ENCODE peak calls at places on chromosome 22, in four cellular contexts. Z is HepG2, K is K562, T is A549. C is an unnamed sample.

GRCh38 chr22:46171940-46172339 is 21.6 kb downstream of the PPARA start:
- DNase-seq in T (no peak), K (no peak), Z (no peak), C (peak)

GRCh38 chr22:23218867-23219251 is 38.5 kb downstream of the BCR start:
- DNase-seq in K (no peak), T (no peak), Z (peak), C (peak)

GRCh38 chr22:27990451-27990840 is 71.4 kb upstream of the PITPNB start:
- DNase-seq in T (no peak), Z (no peak), K (no peak), C (no peak)

GRCh38 chr22:49101225-49101624 is 726.4 kb downstream of the BRD1 start:
- DNase-seq in Z (no peak), K (no peak), T (no peak), C (no peak)

GRCh38 chr22:35517769-35518530 is 22.7 kb upstream of the RASD2 start:
- DNase-seq in T (no peak), Z (no peak), K (no peak), C (no peak)

GRCh38 chr22:39212721-39213376 is 31.9 kb downstream of the PDGFB start:
- DNase-seq in Z (peak), T (peak), K (peak), C (no peak)

GRCh38 chr22:27844256-27844655 is 42.7 kb upstream of the MN1 start:
- DNase-seq in Z (no peak), T (no peak), K (no peak), C (no peak)

GRCh38 chr22:48717883-48718817 is 1109.5 kb downstream of the BRD1 start:
- DNase-seq in Z (no peak), T (no peak), K (no peak), C (no peak)

GRCh38 chr22:35622132-35622913 is 5.2 kb upstream of the MB start:
- DNase-seq in Z (no peak), K (no peak), T (no peak), C (no peak)

GRCh38 chr22:46055176-46055850 is 78.4 kb upstream of the WNT7B start:
- DNase-seq in T (no peak), Z (no peak), K (no peak), C (no peak)

GRCh38 chr22:46029574-46030200 is 52.7 kb upstream of the WNT7B start:
- DNase-seq in K (no peak), Z (no peak), T (no peak), C (no peak)

GRCh38 chr22:30826670-30827355 is 132.1 kb downstream of the OSBP2 start:
- DNase-seq in Z (no peak), T (no peak), K (no peak), C (no peak)

GRCh38 chr22:27405672-27406388 is 395.7 kb downstream of the MN1 start:
- DNase-seq in T (peak), Z (peak), K (peak), C (peak)

GRCh38 chr22:31646186-31647019 is 15.6 kb downstream of the PISD start:
- DNase-seq in Z (peak), T (peak), K (no peak), C (peak)

GRCh38 chr22:35708453-35708852 is 9.2 kb upstream of the APOL5 start:
- DNase-seq in T (no peak), Z (no peak), K (no peak), C (peak)

GRCh38 chr22:48594016-48594756 is 1233.5 kb downstream of the BRD1 start:
- DNase-seq in Z (no peak), K (no peak), T (no peak), C (no peak)

GRCh38 chr22:16953206-16954059 is 54.6 kb downstream of the GAB4 start:
- DNase-seq in T (no peak), K (no peak), Z (no peak), C (no peak)

GRCh38 chr22:49185312-49185969 is 642.2 kb downstream of the BRD1 start:
- DNase-seq in Z (peak), T (no peak), K (no peak), C (no peak)

GRCh38 chr22:22583030-22583429 is 24.0 kb upstream of the PRAME start:
- DNase-seq in Z (no peak), K (no peak), T (no peak), C (no peak)

GRCh38 chr22:46094676-46095075 is 55.6 kb upstream of the PPARA start:
- DNase-seq in K (no peak), T (no peak), Z (no peak), C (no peak)

GRCh38 chr22:36221799-36222751 is 17.3 kb downstream of the APOL2 start:
- DNase-seq in T (peak), Z (peak), K (peak), C (no peak)

GRCh38 chr22:23767673-23768548 is at the start of gene CHCHD10:
- DNase-seq in Z (peak), T (peak), K (peak), C (peak)

GRCh38 chr22:25475554-25476022 is 88.9 kb upstream of the GRK3 start:
- DNase-seq in K (no peak), T (no peak), Z (no peak), C (peak)

GRCh38 chr22:17213976-17214375 is 5.3 kb downstream of the ADA2 start:
- DNase-seq in T (no peak), K (peak), Z (peak), C (peak)

GRCh38 chr22:36505998-36506635 is 723 bp downstream of the FOXRED2 start:
- DNase-seq in T (no peak), K (no peak), Z (no peak), C (no peak)

GRCh38 chr22:35317680-35318290 is 18.1 kb downstream of the TOM1 start:
- DNase-seq in Z (no peak), K (no peak), T (no peak), C (no peak)

GRCh38 chr22:45296628-45297297 is 12.0 kb downstream of the UPK3A start:
- DNase-seq in Z (no peak), T (no peak), K (no peak), C (no peak)

GRCh38 chr22:46047841-46048595 is 71.1 kb upstream of the WNT7B start:
- DNase-seq in Z (no peak), T (no peak), K (no peak), C (no peak)

GRCh38 chr22:18056161-18056666 is 21.6 kb upstream of the PEX26 start:
- DNase-seq in T (no peak), Z (peak), K (no peak), C (peak)

GRCh38 chr22:36368359-36368983 is 19.3 kb downstream of the MYH9 start:
- DNase-seq in T (no peak), K (peak), Z (peak), C (peak)

GRCh38 chr22:26585104-26585790 is 4.7 kb downstream of the TPST2 start:
- DNase-seq in T (no peak), K (no peak), Z (no peak), C (peak)

GRCh38 chr22:37345863-37346514 is 63.7 kb downstream of the CYTH4 start:
- DNase-seq in K (no peak), T (no peak), Z (no peak), C (peak)

DNA sequence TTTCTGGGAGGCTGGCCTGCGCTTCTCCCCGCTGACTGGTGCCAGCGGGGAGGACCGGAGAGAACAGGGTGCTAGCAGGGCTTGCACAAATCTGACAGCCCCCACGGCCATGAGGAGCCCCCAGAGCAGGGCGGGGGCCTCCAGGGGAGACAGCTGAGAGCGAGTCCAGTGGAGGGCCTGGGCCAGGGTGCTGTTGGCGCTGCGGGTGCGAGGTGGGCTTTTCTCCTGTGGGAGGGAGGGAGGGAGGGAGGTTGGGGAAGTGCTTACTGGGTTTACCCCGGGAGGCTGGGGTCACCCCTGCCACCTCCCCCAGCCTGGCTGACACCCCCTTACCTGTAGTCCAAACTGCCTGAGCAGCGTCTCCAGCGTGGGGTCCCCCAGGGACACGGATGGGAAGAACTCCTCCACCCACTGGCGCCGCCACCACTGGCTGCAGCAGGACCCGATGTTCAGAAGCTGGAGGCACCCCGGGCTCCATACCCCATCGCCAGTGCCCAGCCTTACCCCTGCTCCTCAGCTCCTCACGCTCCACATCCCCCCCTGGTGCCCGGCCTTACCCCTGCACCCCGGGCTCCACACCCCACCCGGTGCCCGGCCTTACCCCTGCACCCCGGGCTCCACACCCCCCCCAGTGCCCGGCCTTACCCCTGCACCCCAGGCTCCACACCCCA is 3.9 kb downstream of the LMF2 start:
- DNase-seq in K (no peak), Z (no peak), T (no peak), C (no peak)
- TF ChIP-seq MAZ in K (no peak), Z (no peak), T (no peak), C (no peak)

GRCh38 chr22:40567106-40567505 is 69.4 kb downstream of the MRTFA start:
- DNase-seq in Z (no peak), K (no peak), T (no peak), C (peak)
- TF ChIP-seq MAZ in Z (no peak), K (no peak), T (no peak), C (no peak)

GRCh38 chr22:42184852-42185251 is 54.2 kb upstream of the CYP2D6 start:
- DNase-seq in Z (no peak), K (peak), T (no peak), C (no peak)
- TF ChIP-seq MAZ in Z (no peak), K (no peak), T (no peak), C (no peak)

GRCh38 chr22:29375436-29376076 is 12.8 kb downstream of the AP1B1 start:
- DNase-seq in T (no peak), Z (no peak), K (no peak), C (peak)
- TF ChIP-seq MAZ in T (no peak), Z (no peak), K (no peak), C (no peak)

DNA sequence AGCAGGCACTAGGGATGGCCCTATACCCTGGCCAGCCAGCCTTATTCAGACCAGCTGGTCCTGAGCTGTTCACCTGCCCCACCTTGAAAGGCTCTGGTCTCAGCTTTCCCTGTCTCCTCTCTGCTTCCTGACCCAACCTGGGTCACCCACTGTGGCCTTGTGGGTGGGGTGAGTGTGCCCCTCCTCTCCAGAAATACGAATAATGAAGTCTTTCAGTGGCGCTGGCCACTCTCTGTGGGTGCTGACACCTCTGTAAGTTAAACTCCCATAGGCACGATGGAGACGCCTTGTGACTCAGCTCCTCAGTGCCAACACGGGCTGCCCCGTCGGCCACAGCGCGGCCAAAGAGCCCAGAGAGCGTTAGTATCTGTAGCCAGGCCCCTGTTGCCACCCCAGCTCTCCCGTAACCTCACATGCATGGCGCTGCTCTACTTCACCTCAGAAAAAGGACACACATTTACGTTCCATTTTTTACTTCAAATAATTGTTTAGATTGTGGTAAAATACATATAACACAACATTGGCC is 74.6 kb upstream of the SEPTIN5 start:
- DNase-seq in K (no peak), Z (no peak), T (no peak), C (no peak)
- TF ChIP-seq MAZ in K (no peak), Z (no peak), T (no peak), C (no peak)

DNA sequence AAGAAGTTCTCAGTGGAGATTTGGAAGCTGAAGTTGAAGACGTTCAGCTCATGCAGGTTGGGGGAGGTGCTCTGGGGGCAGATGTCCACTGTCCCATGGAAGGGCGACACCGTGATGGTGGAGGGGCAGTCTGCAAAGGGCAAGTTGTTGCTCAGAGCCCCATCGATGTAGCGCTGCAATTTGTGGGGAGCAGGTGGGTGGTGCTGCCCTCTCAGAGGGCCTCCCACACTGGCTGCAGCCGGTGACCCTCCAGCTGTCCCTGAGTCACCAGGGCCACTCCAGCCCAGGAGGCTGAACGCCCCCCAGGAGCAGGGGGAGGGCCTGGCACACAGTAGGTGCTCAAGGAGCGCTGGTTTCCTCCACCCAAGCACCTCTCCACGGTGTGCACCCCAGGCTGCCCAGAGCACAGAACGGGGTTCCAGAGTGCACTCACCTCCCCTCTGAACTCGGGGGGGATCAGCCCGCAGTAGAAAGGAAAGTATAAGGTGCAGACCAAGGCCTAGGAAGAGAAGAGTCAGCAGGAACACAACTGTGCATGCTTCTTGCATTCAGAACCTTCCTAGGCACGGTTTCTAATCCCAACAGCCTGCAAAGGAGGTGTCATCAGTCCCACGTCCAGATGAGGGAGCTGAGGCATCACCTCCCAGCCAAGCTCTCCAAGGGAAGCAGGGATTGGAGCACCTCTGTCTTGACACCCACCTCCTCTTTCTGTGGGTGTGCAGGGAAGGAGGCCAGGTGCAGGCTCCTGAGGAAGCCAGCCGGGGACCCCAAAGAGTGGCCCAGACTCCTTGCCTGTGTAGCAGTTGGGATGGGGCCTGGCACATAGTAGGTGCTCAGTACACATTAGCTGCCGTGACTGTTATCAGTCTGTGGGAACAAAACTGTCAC is 2.2 kb downstream of the PNPLA5 start:
- DNase-seq in K (no peak), Z (no peak), T (no peak), C (peak)
- TF ChIP-seq MAZ in K (no peak), Z (no peak), T (no peak), C (no peak)

DNA sequence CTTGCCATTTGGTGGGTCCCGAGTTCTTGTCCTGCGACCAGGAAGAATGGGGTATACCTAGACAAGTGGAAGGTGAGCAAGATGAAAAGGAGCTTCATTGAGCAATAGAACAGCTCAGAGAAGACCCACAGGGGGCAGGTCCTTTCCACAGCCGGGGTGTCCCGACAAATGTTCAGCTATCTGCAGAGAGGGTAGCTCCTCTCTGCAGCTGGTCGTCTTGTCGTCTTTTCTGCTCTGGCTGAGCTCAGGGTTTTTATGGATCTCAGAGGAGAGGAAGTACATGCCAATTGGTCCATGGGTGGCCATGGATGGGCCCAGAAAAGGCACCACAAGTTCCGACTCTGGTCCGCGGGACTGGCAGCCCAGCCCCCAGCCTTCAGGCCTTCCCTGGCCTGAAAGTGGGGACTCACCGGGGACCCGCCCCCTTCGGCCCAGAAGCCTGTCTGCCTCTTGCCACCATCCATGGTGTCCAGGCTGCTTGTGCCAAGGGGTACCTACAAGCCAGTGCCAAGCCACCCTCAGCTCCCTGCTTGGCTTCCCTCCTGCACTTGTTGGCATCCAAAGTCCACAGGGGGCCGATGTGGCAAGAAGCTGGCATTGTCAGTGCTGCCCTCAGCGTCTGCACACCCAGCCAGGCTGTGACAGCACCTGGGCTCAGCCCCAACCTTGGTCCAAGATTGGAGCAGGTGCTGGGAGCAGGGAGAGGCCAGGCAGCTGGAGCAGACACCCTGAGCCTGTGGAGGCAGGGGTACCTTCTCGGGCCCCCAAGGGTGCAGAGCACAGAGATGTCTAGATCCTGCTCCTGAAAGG is 438.9 kb downstream of the TBC1D22A start:
- DNase-seq in Z (no peak), T (no peak), K (no peak), C (no peak)
- TF ChIP-seq MAZ in Z (no peak), T (no peak), K (no peak), C (no peak)

DNA sequence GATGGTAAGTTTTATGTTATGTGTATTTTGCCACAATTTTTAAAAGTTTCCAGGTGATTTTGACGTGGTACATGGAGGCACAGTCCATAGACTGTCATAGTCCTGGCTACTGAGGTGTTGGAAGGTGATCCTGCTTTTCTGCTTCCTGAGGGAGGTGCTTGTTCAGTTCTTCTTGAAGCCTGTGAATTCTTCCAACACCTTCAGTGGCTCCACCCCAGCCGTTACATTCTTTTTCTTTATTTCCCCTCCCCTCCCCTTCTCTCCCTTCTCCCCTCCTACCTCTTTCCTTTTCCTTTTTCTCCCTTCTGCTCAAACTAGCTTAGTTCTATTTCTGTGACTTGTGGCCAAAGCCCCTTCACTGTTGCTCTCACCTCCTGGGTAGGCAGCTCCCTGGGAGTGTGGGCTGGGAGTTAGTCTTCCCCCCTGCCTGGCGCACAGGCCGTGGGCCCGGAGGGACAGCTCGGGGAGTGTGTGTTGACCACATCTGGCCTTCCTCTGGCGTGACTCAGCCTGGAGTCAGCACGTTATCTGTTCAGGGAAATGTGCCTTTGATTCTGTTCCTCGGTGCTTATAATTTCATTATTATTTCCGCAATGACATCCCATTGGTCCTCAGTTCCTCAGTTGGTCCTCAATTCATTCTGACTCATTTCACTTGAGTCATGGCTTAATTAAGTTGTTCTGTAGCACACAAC is 566.2 kb downstream of the TBC1D22A start:
- DNase-seq in Z (peak), K (peak), T (peak), C (peak)
- TF ChIP-seq MAZ in Z (no peak), K (no peak), T (no peak), C (peak)

C was measured in IMR-90.